ENCODE peak calls at places on chromosomes 1 and 21, in six cellular contexts. One of them, this sample, is unnamed.

GRCh38 chr21:27424601-27425000 is 457.7 kb upstream of the ADAMTS5 start:
- DNase-seq in A549: no peak
- DNase-seq in stomach: no peak
- DNase-seq in IMR-90: peak
- DNase-seq in heart right ventricle: no peak
- DNase-seq in Caco-2: peak
- DNase-seq in this sample: peak

GRCh38 chr1:82001345-82001744 is 200.6 kb downstream of the ADGRL2 start:
- DNase-seq in A549: no peak
- DNase-seq in stomach: no peak
- DNase-seq in IMR-90: no peak
- DNase-seq in heart right ventricle: no peak
- DNase-seq in Caco-2: no peak
- DNase-seq in this sample: no peak

GRCh38 chr1:244224487-244225430 is 173.7 kb downstream of the ZBTB18 start:
- DNase-seq in A549: no peak
- DNase-seq in stomach: peak
- DNase-seq in IMR-90: no peak
- DNase-seq in heart right ventricle: no peak
- DNase-seq in Caco-2: no peak
- DNase-seq in this sample: peak

GRCh38 chr1:233097546-233098254 is 147.3 kb downstream of the NTPCR start:
- DNase-seq in A549: no peak
- DNase-seq in stomach: no peak
- DNase-seq in IMR-90: peak
- DNase-seq in heart right ventricle: no peak
- DNase-seq in Caco-2: no peak
- DNase-seq in this sample: peak

GRCh38 chr1:26584022-26584485 is 54.5 kb downstream of the RPS6KA1 start:
- DNase-seq in A549: peak
- DNase-seq in stomach: no peak
- DNase-seq in IMR-90: no peak
- DNase-seq in heart right ventricle: no peak
- DNase-seq in Caco-2: peak
- DNase-seq in this sample: peak

GRCh38 chr1:205355054-205355453 is 1.7 kb downstream of the KLHDC8A start:
- DNase-seq in A549: no peak
- DNase-seq in stomach: peak
- DNase-seq in IMR-90: no peak
- DNase-seq in heart right ventricle: no peak
- DNase-seq in Caco-2: no peak
- DNase-seq in this sample: peak

GRCh38 chr1:3312894-3313578 is 141.4 kb upstream of the ARHGEF16 start:
- DNase-seq in A549: peak
- DNase-seq in stomach: peak
- DNase-seq in IMR-90: peak
- DNase-seq in heart right ventricle: peak
- DNase-seq in Caco-2: peak
- DNase-seq in this sample: peak

GRCh38 chr1:40256401-40257084 is 1.5 kb upstream of the ZMPSTE24 start:
- DNase-seq in A549: no peak
- DNase-seq in stomach: no peak
- DNase-seq in IMR-90: no peak
- DNase-seq in heart right ventricle: no peak
- DNase-seq in Caco-2: no peak
- DNase-seq in this sample: no peak

GRCh38 chr21:26810266-26810665 is 34.9 kb downstream of the ADAMTS1 start:
- DNase-seq in A549: no peak
- DNase-seq in stomach: no peak
- DNase-seq in IMR-90: peak
- DNase-seq in heart right ventricle: no peak
- DNase-seq in Caco-2: no peak
- DNase-seq in this sample: no peak

GRCh38 chr1:143735764-143736461 is 235.9 kb downstream of the FAM72C start:
- DNase-seq in A549: peak
- DNase-seq in stomach: no peak
- DNase-seq in IMR-90: no peak
- DNase-seq in heart right ventricle: no peak
- DNase-seq in Caco-2: no peak
- DNase-seq in this sample: peak

GRCh38 chr1:207887542-207887941 is 23.4 kb downstream of the CD34 start:
- DNase-seq in A549: no peak
- DNase-seq in stomach: no peak
- DNase-seq in IMR-90: no peak
- DNase-seq in heart right ventricle: no peak
- DNase-seq in Caco-2: no peak
- DNase-seq in this sample: no peak

GRCh38 chr1:22318279-22318983 is 133.2 kb upstream of the ZBTB40 start:
- DNase-seq in A549: no peak
- DNase-seq in stomach: no peak
- DNase-seq in IMR-90: no peak
- DNase-seq in heart right ventricle: no peak
- DNase-seq in Caco-2: no peak
- DNase-seq in this sample: no peak

GRCh38 chr1:2574350-2574749 is 12.2 kb upstream of the PRXL2B start:
- DNase-seq in A549: no peak
- DNase-seq in stomach: no peak
- DNase-seq in IMR-90: peak
- DNase-seq in heart right ventricle: no peak
- DNase-seq in Caco-2: no peak
- DNase-seq in this sample: no peak

GRCh38 chr21:44846485-44847260 is 26.8 kb downstream of the PTTG1IP start:
- DNase-seq in A549: no peak
- DNase-seq in stomach: peak
- DNase-seq in IMR-90: peak
- DNase-seq in heart right ventricle: no peak
- DNase-seq in Caco-2: no peak
- DNase-seq in this sample: peak

GRCh38 chr1:173669491-173669941 is at the start of gene ANKRD45:
- DNase-seq in A549: peak
- DNase-seq in stomach: no peak
- DNase-seq in IMR-90: peak
- DNase-seq in heart right ventricle: peak
- DNase-seq in Caco-2: peak
- DNase-seq in this sample: peak

GRCh38 chr1:226938903-226939438 is 1.1 kb upstream of the COQ8A start:
- DNase-seq in A549: no peak
- DNase-seq in stomach: no peak
- DNase-seq in IMR-90: peak
- DNase-seq in heart right ventricle: no peak
- DNase-seq in Caco-2: peak
- DNase-seq in this sample: peak

GRCh38 chr1:6027591-6027990 is 18.1 kb upstream of the KCNAB2 start:
- DNase-seq in A549: no peak
- DNase-seq in stomach: no peak
- DNase-seq in IMR-90: no peak
- DNase-seq in heart right ventricle: no peak
- DNase-seq in Caco-2: no peak
- DNase-seq in this sample: no peak

GRCh38 chr1:17615959-17616358 is 76.5 kb downstream of the ARHGEF10L start:
- DNase-seq in A549: no peak
- DNase-seq in stomach: no peak
- DNase-seq in IMR-90: no peak
- DNase-seq in heart right ventricle: no peak
- DNase-seq in Caco-2: no peak
- DNase-seq in this sample: no peak

GRCh38 chr1:233215135-233215722 is 80.3 kb downstream of the PCNX2 start:
- DNase-seq in A549: no peak
- DNase-seq in stomach: no peak
- DNase-seq in IMR-90: no peak
- DNase-seq in heart right ventricle: no peak
- DNase-seq in Caco-2: no peak
- DNase-seq in this sample: no peak

GRCh38 chr1:155174334-155175280 is 958 bp downstream of the TRIM46 start:
- DNase-seq in A549: no peak
- DNase-seq in stomach: peak
- DNase-seq in IMR-90: peak
- DNase-seq in heart right ventricle: no peak
- DNase-seq in Caco-2: no peak
- DNase-seq in this sample: no peak

GRCh38 chr1:155176544-155177071 is 3.0 kb downstream of the TRIM46 start:
- DNase-seq in A549: peak
- DNase-seq in stomach: peak
- DNase-seq in IMR-90: peak
- DNase-seq in heart right ventricle: peak
- DNase-seq in Caco-2: peak
- DNase-seq in this sample: peak

GRCh38 chr1:155173478-155174333 is at the start of gene TRIM46:
- DNase-seq in A549: peak
- DNase-seq in stomach: peak
- DNase-seq in IMR-90: peak
- DNase-seq in heart right ventricle: no peak
- DNase-seq in Caco-2: no peak
- DNase-seq in this sample: peak

GRCh38 chr1:155175927-155176371 is 2.3 kb downstream of the TRIM46 start:
- DNase-seq in A549: no peak
- DNase-seq in stomach: peak
- DNase-seq in IMR-90: no peak
- DNase-seq in heart right ventricle: no peak
- DNase-seq in Caco-2: no peak
- DNase-seq in this sample: no peak

GRCh38 chr1:155175281-155175926 is 1.8 kb downstream of the TRIM46 start:
- DNase-seq in A549: no peak
- DNase-seq in stomach: peak
- DNase-seq in IMR-90: no peak
- DNase-seq in heart right ventricle: no peak
- DNase-seq in Caco-2: no peak
- DNase-seq in this sample: no peak
- H3K4me3 ChIP-seq in A549: no peak
- H3K4me3 ChIP-seq in stomach: no peak
- H3K4me3 ChIP-seq in IMR-90: no peak
- H3K4me3 ChIP-seq in heart right ventricle: no peak
- H3K4me3 ChIP-seq in Caco-2: no peak
- H3K4me3 ChIP-seq in this sample: no peak

GRCh38 chr1:245277276-245277675 is 122.5 kb downstream of the KIF26B start:
- DNase-seq in A549: no peak
- DNase-seq in stomach: peak
- DNase-seq in IMR-90: no peak
- DNase-seq in heart right ventricle: no peak
- DNase-seq in Caco-2: peak
- DNase-seq in this sample: no peak
- TF ChIP-seq CTCF in A549: no peak
- TF ChIP-seq CTCF in stomach: peak
- TF ChIP-seq CTCF in IMR-90: no peak
- TF ChIP-seq CTCF in heart right ventricle: no peak
- TF ChIP-seq CTCF in Caco-2: peak
- TF ChIP-seq CTCF in this sample: no peak

DNA sequence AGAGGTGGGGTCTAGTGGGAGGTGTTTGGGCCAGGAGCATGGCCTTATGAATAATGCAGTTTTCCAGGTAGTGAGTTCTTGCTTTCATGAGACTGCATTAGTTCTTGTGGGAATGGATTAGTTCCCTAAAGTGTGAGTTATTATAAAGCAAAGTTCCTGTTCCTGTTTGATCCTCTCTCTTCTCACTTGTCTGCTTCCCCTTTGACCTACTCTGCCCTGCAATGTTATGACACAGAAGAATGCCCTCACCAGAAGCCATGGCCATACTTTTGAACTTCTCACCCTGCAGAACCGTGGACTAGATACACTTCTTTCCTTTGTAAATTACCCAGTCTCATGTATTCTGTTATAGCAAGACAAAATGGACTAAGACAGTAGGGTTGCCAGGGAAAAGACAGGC is 53.6 kb downstream of the MAP3K7CL start:
- DNase-seq in A549: no peak
- DNase-seq in stomach: no peak
- DNase-seq in IMR-90: no peak
- DNase-seq in heart right ventricle: no peak
- DNase-seq in Caco-2: no peak
- DNase-seq in this sample: no peak
- H3K4me3 ChIP-seq in A549: no peak
- H3K4me3 ChIP-seq in stomach: no peak
- H3K4me3 ChIP-seq in IMR-90: no peak
- H3K4me3 ChIP-seq in heart right ventricle: no peak
- H3K4me3 ChIP-seq in Caco-2: no peak
- H3K4me3 ChIP-seq in this sample: no peak

GRCh38 chr1:64469977-64470669 is at the start of gene CACHD1:
- DNase-seq in A549: peak
- DNase-seq in stomach: peak
- DNase-seq in IMR-90: peak
- DNase-seq in heart right ventricle: peak
- DNase-seq in Caco-2: peak
- DNase-seq in this sample: peak
- TF ChIP-seq CTCF in A549: no peak
- TF ChIP-seq CTCF in stomach: peak
- TF ChIP-seq CTCF in IMR-90: peak
- TF ChIP-seq CTCF in heart right ventricle: peak
- TF ChIP-seq CTCF in Caco-2: peak
- TF ChIP-seq CTCF in this sample: peak

GRCh38 chr1:218353656-218354055 is 8.5 kb downstream of the TGFB2 start:
- DNase-seq in A549: no peak
- DNase-seq in stomach: no peak
- DNase-seq in IMR-90: no peak
- DNase-seq in heart right ventricle: no peak
- DNase-seq in Caco-2: no peak
- DNase-seq in this sample: no peak
- H3K4me3 ChIP-seq in A549: no peak
- H3K4me3 ChIP-seq in stomach: no peak
- H3K4me3 ChIP-seq in IMR-90: no peak
- H3K4me3 ChIP-seq in heart right ventricle: no peak
- H3K4me3 ChIP-seq in Caco-2: no peak
- H3K4me3 ChIP-seq in this sample: no peak